ENCODE peak calls at places on chromosome 16, in six cellular contexts. Y is fibroblast of pulmonary artery, D is nephron progenitor cell, G is neural crest cell, C is heart left ventricle, R is mucosa of descending colon. M is an unnamed sample.

GRCh38 chr16:84843149-84844048 is 23.6 kb downstream of the CRISPLD2 start:
- DNase-seq in R (no peak), Y (no peak), G (no peak), D (no peak), C (no peak), M (no peak)

GRCh38 chr16:48958681-48959080 is 323.0 kb downstream of the CBLN1 start:
- DNase-seq in R (no peak), G (no peak), D (no peak), Y (no peak), C (peak; percentile 37), M (no peak)

GRCh38 chr16:50438041-50438437 is 69.3 kb upstream of the BRD7 start:
- DNase-seq in Y (no peak), D (no peak), G (no peak), C (no peak), R (no peak), M (no peak)

GRCh38 chr16:75053791-75054555 is 55.1 kb downstream of the ZNRF1 start:
- DNase-seq in D (no peak), G (no peak), Y (no peak), C (peak; percentile 83), R (peak; percentile 91), M (no peak)

GRCh38 chr16:53112015-53112414 is 57.2 kb downstream of the CHD9 start:
- DNase-seq in G (no peak), Y (no peak), C (no peak), R (no peak), D (no peak), M (no peak)

GRCh38 chr16:58018803-58019202 is 6.8 kb upstream of the MMP15 start:
- DNase-seq in D (no peak), G (no peak), C (peak; percentile 4), Y (no peak), R (no peak), M (peak; percentile 56)

GRCh38 chr16:81558444-81559175 is 114.0 kb downstream of the CMIP start:
- DNase-seq in Y (no peak), D (no peak), G (no peak), C (no peak), R (peak; percentile 88), M (no peak)

GRCh38 chr16:49839462-49839825 is 16.5 kb downstream of the ZNF423 start:
- DNase-seq in R (no peak), D (no peak), G (no peak), C (no peak), Y (no peak), M (peak; percentile 57)

GRCh38 chr16:4336701-4337539 is 14.2 kb downstream of the PAM16 start:
- DNase-seq in G (no peak), C (no peak), R (no peak), D (no peak), Y (no peak), M (no peak)

GRCh38 chr16:5836979-5837670 is 739.5 kb upstream of the EEF2KMT start:
- DNase-seq in Y (no peak), G (no peak), C (no peak), D (no peak), R (no peak), M (no peak)

GRCh38 chr16:77402672-77403071 is 32.2 kb downstream of the ADAMTS18 start:
- DNase-seq in D (no peak), R (no peak), G (no peak), C (no peak), Y (no peak), M (no peak)

GRCh38 chr16:72066747-72067146 is 3.7 kb downstream of the HPR start:
- DNase-seq in G (no peak), Y (peak; percentile 64), R (no peak), D (no peak), C (no peak), M (no peak)
- TF ChIP-seq CTCF in G (peak; percentile 68), Y (peak; percentile 73), R (peak; percentile 15), D (peak; percentile 49), C (peak; percentile 60), M (peak; percentile 42)

DNA sequence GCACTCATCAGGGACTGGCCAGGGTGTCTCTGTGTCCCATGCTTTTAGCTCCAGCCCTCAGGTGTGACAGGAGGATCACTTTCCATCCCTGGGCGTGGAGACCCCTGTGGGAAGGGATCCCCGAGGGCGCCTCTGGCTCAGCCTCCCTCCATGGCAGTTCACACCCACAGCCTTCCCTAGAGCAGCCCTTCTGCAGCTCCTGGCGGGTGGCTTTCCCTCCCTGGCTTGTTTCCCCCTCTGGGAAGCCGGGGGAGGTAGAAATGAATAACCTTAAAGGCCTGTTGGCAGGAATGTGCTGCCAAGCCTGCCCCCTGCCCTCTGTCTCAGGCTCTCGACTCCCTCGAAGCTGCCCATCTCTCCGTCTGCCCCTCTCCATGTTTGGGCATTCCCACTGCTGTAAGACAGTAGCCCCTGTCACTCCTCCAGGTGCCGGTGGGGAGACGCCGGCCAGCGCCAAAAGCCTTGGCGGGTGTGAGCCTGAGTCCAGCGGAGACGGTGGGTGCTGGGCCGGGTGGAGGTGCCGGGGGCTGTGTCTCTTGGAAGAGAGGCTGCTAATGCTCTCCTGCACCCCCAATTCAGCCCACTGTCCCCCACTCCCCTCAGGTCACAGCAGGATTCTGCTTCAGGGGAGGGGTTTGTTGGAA is 2.1 kb upstream of the ATP2A1 start:
- DNase-seq in G (no peak), R (no peak), Y (no peak), C (no peak), D (no peak), M (no peak)
- TF ChIP-seq CTCF in G (no peak), R (no peak), Y (no peak), C (no peak), D (no peak), M (no peak)

GRCh38 chr16:72815348-72816318 is 232.3 kb downstream of the ZFHX3 start:
- DNase-seq in C (no peak), G (no peak), D (no peak), R (no peak), Y (no peak), M (no peak)

GRCh38 chr16:72821551-72821950 is 226.4 kb downstream of the ZFHX3 start:
- DNase-seq in C (no peak), R (no peak), D (no peak), Y (no peak), G (no peak), M (no peak)

GRCh38 chr16:72819345-72819744 is 228.6 kb downstream of the ZFHX3 start:
- DNase-seq in G (no peak), R (no peak), D (no peak), C (no peak), Y (peak; percentile 29), M (no peak)

GRCh38 chr16:72814226-72814625 is 233.7 kb downstream of the ZFHX3 start:
- DNase-seq in R (no peak), C (no peak), G (no peak), Y (no peak), D (no peak), M (no peak)

GRCh38 chr16:72818286-72818845 is 229.6 kb downstream of the ZFHX3 start:
- DNase-seq in Y (no peak), G (no peak), C (no peak), R (no peak), D (no peak), M (no peak)
- TF ChIP-seq CTCF in Y (peak; percentile 18), G (peak; percentile 33), C (no peak), R (no peak), D (peak; percentile 12), M (peak; percentile 44)

GRCh38 chr16:89374393-89374948 is 115.9 kb downstream of the ANKRD11 start:
- DNase-seq in C (peak; percentile 58), R (no peak), G (peak; percentile 22), Y (no peak), D (peak; percentile 35), M (peak; percentile 71)
- TF ChIP-seq CTCF in C (no peak), R (no peak), G (no peak), Y (no peak), D (no peak), M (no peak)

GRCh38 chr16:87806608-87807546 is 41.1 kb upstream of the KLHDC4 start:
- DNase-seq in D (no peak), G (no peak), C (peak; percentile 80), Y (peak; percentile 81), R (peak; percentile 77), M (peak; percentile 82)
- TF ChIP-seq CTCF in D (no peak), G (no peak), C (no peak), Y (no peak), R (no peak), M (no peak)

DNA sequence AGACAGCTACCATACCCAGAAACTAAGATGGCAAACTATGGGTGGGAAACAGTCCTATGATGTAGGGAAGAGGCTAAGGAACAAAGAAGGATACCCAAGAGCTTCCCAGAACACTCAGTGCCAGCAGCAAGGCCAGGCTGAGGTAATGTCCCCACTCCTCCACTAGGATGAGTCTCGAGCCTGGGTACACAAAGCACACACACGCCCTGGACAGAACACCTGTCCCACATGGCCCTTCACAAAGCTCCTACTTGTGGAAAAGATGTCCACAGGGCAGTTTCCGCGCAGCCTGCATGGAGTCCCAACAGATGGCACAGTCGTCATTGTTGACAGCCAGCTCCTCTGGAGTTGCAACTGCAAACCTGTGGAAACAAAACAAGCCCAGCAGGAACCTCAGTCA is 23.9 kb downstream of the AMFR start:
- DNase-seq in Y (no peak), G (no peak), C (no peak), R (no peak), D (no peak), M (peak; percentile 41)
- TF ChIP-seq CTCF in Y (peak; percentile 27), G (peak; percentile 50), C (no peak), R (no peak), D (peak; percentile 24), M (peak; percentile 49)

DNA sequence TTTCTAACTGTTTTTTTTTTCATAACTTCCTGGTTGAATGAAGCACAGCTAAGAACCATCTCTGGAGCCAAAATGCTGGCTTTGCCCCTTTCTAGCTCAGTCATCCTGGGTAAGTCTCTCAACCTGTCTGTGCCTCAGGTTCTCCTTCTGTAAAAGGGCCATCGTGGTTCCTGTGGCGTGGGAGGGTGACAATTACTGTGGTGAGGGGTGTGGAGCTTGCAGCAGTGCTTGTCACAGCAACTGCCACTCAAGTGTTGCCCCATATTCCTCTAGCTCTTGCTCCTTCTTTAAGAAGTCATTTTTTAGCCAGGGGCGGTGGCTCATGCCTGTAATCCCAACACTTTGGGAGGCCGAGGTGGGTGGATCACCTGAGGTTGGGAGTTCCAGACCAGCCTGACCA is 6.4 kb downstream of the SYNGR3 start:
- DNase-seq in R (no peak), Y (no peak), C (no peak), D (no peak), G (no peak), M (no peak)
- TF ChIP-seq CTCF in R (no peak), Y (no peak), C (no peak), D (no peak), G (no peak), M (no peak)

DNA sequence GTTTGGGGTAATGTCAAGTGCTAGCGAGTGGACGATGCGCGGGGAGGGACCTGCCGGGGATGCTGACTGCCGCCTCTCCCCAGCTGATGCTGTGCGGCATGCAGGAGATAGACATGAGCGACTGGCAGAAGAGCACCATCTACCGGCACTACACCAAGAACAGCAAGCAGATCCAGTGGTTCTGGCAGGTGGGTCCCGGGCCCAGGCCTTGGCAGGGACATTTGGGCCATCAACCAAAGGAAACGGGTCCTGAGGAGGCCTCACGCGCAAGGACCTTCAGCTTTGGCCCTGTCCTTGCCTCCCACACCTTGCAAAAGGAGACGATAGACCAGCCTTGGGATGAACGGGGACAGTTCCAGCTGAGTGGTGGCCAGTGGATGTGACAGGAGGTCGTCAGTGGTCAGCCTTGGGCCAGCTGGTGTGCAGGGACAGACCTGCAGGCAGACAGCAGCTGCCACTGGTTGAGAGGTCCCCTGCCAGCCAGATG is 13.6 kb upstream of the CLEC18A start:
- DNase-seq in R (no peak), G (no peak), C (no peak), D (no peak), Y (peak; percentile 25), M (peak; percentile 77)
- TF ChIP-seq CTCF in R (no peak), G (no peak), C (no peak), D (peak; percentile 9), Y (peak; percentile 27), M (no peak)